ENCODE peak calls at places on chromosomes 2 and 18, in four cellular contexts. F, I, D and R are unnamed samples.

GRCh38 chr2:198054299-198054698 is 249.9 kb downstream of the PLCL1 start:
- DNase-seq in F (peak), I (no peak), D (peak), R (no peak)

GRCh38 chr18:11398625-11399024 is 210.8 kb upstream of the SLC35G4 start:
- DNase-seq in F (peak), I (no peak), D (peak), R (no peak)

GRCh38 chr18:63284861-63285260 is 34.7 kb downstream of the BCL2 start:
- DNase-seq in F (no peak), I (no peak), D (no peak), R (no peak)

GRCh38 chr2:88170472-88170892 is 336 bp downstream of the THNSL2 start:
- DNase-seq in F (no peak), I (no peak), D (peak), R (no peak)

GRCh38 chr2:241857041-241857541 is 1.6 kb downstream of the PDCD1 start:
- DNase-seq in F (no peak), I (no peak), D (no peak), R (no peak)

GRCh38 chr2:197184959-197185586 is 125.5 kb downstream of the ANKRD44 start:
- DNase-seq in F (peak), I (no peak), D (peak), R (no peak)

GRCh38 chr18:52288403-52289004 is 51.5 kb upstream of the DCC start:
- DNase-seq in F (no peak), I (no peak), D (peak), R (no peak)

GRCh38 chr2:67923696-67924095 is 139.1 kb downstream of the C1D start:
- DNase-seq in F (no peak), I (no peak), D (peak), R (no peak)

GRCh38 chr2:144322379-144322778 is 197.5 kb downstream of the ZEB2 start:
- DNase-seq in F (no peak), I (no peak), D (peak), R (no peak)

GRCh38 chr2:50951416-50951815 is 80.5 kb downstream of the NRXN1 start:
- DNase-seq in F (peak), I (no peak), D (peak), R (no peak)

GRCh38 chr2:113707106-113707505 is 49.3 kb downstream of the SLC35F5 start:
- DNase-seq in F (peak), I (no peak), D (peak), R (no peak)

GRCh38 chr2:207892676-207893402 is 123.1 kb upstream of the FZD5 start:
- DNase-seq in F (no peak), I (no peak), D (no peak), R (no peak)

GRCh38 chr2:25483584-25484266 is 142.0 kb upstream of the DNMT3A start:
- DNase-seq in F (no peak), I (no peak), D (peak), R (no peak)

GRCh38 chr2:77721593-77721992 is 199.4 kb upstream of the LRRTM4 start:
- DNase-seq in F (no peak), I (no peak), D (no peak), R (no peak)

GRCh38 chr18:11808001-11808855 is 43.0 kb upstream of the CHMP1B start:
- DNase-seq in F (peak), I (peak), D (peak), R (no peak)

GRCh38 chr2:56448403-56448998 is 264.7 kb downstream of the CCDC85A start:
- DNase-seq in F (no peak), I (no peak), D (peak), R (no peak)

GRCh38 chr2:28276076-28276618 is 116.5 kb upstream of the FOSL2 start:
- DNase-seq in F (peak), I (peak), D (peak), R (no peak)

GRCh38 chr2:10654069-10654468 is 35.7 kb downstream of the NOL10 start:
- DNase-seq in F (peak), I (no peak), D (peak), R (no peak)

GRCh38 chr2:108922141-108922915 is 66.7 kb downstream of the EDAR start:
- DNase-seq in F (peak), I (no peak), D (no peak), R (no peak)

GRCh38 chr18:59052965-59053960 is 86.4 kb upstream of the SEC11C start:
- DNase-seq in F (no peak), I (no peak), D (peak), R (no peak)

GRCh38 chr18:8706981-8707940 is 1.9 kb downstream of the MTCL1 start:
- DNase-seq in F (peak), I (no peak), D (peak), R (no peak)

GRCh38 chr2:217900010-217900779 is 102.6 kb downstream of the TNS1 start:
- DNase-seq in F (no peak), I (no peak), D (no peak), R (no peak)

GRCh38 chr2:9378433-9379371 is 44.6 kb downstream of the ITGB1BP1 start:
- DNase-seq in F (peak), I (peak), D (peak), R (no peak)

GRCh38 chr2:8472545-8473361 is 209.1 kb upstream of the ID2 start:
- DNase-seq in F (no peak), I (no peak), D (no peak), R (no peak)

GRCh38 chr2:98802344-98802743 is 71.4 kb upstream of the MGAT4A start:
- DNase-seq in F (no peak), I (no peak), D (no peak), R (no peak)

GRCh38 chr2:29100564-29100963 is 14.7 kb upstream of the CLIP4 start:
- DNase-seq in F (no peak), I (no peak), D (no peak), R (no peak)

GRCh38 chr2:49770919-49771318 is 616.6 kb upstream of the FSHR start:
- DNase-seq in F (no peak), I (no peak), D (peak), R (no peak)

GRCh38 chr18:78792094-78792493 is 187.5 kb upstream of the SALL3 start:
- DNase-seq in F (no peak), I (no peak), D (no peak), R (no peak)

GRCh38 chr2:139228276-139228675 is 448.1 kb upstream of the NXPH2 start:
- DNase-seq in F (no peak), I (no peak), D (no peak), R (no peak)

GRCh38 chr2:234241656-234242445 is 191.3 kb downstream of the SPP2 start:
- DNase-seq in F (peak), I (no peak), D (peak), R (no peak)

GRCh38 chr2:11050565-11050964 is 104.7 kb upstream of the SLC66A3 start:
- DNase-seq in F (no peak), I (no peak), D (peak), R (no peak)

GRCh38 chr2:203994735-203995134 is 58.2 kb downstream of the ICOS start:
- DNase-seq in F (no peak), I (no peak), D (no peak), R (no peak)

GRCh38 chr18:77749189-77749588 is 499.5 kb downstream of the GALR1 start:
- DNase-seq in F (no peak), I (no peak), D (no peak), R (no peak)
- TF ChIP-seq CTCF in F (no peak), I (peak), D (no peak), R (no peak)

DNA sequence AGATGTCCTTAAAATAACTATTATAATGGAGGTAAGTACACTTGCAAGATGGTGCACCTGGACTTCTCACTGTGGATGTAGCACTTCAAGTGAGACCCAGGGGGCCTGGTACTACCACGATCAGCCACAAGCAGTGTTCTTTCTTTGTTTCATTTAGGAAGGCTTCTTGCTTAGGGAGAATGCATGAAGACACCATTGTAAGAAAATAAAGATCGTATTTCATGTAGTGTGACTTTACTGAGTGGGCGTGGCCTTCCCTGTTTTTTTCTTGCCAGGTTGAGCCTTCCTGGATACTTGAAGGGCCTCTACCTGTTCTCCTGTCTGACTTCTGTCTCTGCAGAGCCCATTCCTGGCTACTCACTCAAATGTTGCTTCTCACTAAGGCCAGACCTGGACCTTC is 615.6 kb upstream of the SOX11 start:
- DNase-seq in F (no peak), I (no peak), D (no peak), R (no peak)
- TF ChIP-seq CTCF in F (no peak), I (no peak), D (no peak), R (no peak)

GRCh38 chr18:43601432-43601831 is 324.1 kb upstream of the SYT4 start:
- DNase-seq in F (no peak), I (no peak), D (no peak), R (no peak)

GRCh38 chr18:43590182-43590903 is 313.1 kb upstream of the SYT4 start:
- DNase-seq in F (no peak), I (no peak), D (no peak), R (no peak)

GRCh38 chr18:43592268-43592667 is 315.0 kb upstream of the SYT4 start:
- DNase-seq in F (no peak), I (no peak), D (no peak), R (no peak)

GRCh38 chr18:43596106-43596712 is 318.9 kb upstream of the SYT4 start:
- DNase-seq in F (peak), I (no peak), D (peak), R (no peak)
- TF ChIP-seq CTCF in F (peak), I (peak), D (peak), R (no peak)

DNA sequence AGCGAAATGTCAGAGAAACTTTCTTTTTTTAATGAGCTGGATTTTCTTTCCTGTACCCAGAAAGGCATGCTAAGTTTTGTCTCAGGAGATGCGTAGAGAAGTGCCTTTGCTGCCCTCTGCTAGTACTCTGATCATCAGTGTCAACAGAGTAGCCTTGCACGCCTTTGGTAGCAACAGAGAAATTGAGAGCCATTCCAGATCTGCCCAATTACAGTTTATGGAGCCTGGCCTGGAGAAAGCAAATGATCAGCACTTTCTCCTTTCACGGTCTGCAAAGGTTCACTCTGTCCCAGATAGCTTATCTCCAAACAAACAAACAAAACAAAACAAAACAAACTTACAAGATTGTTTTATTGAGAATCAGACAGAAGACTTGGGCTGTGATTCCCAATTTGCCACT is 792.8 kb upstream of the PIK3C3 start:
- DNase-seq in F (no peak), I (no peak), D (no peak), R (no peak)
- TF ChIP-seq CTCF in F (no peak), I (no peak), D (no peak), R (no peak)

DNA sequence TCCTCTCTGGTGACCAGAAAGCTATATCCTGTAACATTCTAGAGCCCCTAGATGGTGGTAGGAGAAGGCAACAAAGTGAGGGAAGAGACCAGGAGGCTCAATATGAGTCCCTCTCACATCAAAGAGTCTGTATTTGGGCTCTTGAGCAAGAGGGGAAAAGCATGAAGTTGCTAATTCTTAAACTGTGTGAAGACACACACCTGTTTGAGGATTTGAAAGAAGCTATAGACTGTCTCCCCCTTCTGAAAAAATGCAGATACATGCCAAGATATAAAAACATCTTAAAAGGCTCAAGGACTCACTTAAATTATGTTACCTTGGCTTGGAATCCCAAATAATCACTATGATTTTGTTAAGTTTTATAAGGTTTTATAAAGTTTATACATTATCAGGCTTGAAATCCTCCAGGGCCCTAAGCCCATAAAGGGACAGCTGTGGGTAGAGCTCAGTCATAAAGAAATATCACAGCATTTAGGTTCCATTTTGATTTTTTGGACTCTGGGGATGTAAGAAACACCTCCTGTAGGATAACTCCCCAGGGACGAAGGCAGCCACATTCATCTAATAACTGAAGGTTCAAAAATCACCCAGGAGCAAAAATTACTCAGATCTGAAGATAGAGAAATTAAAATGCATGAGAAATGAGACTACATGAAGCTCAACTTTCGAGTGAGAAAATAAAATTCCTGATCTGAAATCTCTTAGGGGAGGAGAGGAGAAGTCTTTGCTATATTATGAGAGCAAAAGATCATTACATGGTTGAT is 136.1 kb upstream of the LGALSL start:
- DNase-seq in F (no peak), I (no peak), D (no peak), R (no peak)
- TF ChIP-seq CTCF in F (no peak), I (no peak), D (no peak), R (no peak)

GRCh38 chr2:160278889-160279196 is 78.8 kb upstream of the ITGB6 start:
- DNase-seq in F (peak), I (no peak), D (peak), R (no peak)
- TF ChIP-seq CTCF in F (peak), I (peak), D (peak), R (no peak)

GRCh38 chr2:163607630-163608029 is 128.2 kb downstream of the FIGN start:
- DNase-seq in F (no peak), I (no peak), D (no peak), R (no peak)
- TF ChIP-seq CTCF in F (no peak), I (no peak), D (no peak), R (no peak)

DNA sequence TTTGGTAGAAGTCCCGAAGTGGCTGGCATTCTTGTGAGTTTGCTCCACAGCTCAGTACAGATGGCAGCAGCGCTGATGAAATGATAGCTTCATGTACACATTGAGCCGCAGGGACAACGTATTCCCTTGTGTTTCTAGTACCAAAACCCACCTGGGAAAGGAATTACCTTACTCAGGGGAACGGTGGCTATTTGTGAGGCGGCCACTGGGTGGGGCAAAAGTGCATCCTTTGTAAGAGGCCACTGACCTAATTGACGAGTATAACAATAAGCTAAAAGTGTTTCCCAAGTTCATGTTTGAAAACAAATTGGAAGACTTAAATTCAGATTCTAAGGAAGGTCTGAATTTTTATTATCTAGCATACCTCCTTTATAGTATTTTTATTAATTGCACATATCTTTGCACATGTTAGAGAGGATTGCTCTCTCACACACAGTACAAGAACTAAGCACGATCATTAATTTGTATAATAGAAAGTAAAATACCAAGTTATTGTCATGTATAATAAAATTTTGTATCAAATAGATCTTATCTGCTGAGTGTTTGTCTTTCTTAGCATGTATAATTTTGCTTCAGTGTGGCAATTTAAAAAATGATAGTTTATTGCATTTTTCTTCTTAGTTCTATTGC is 25.3 kb upstream of the CDH7 start:
- DNase-seq in F (no peak), I (no peak), D (no peak), R (no peak)
- TF ChIP-seq CTCF in F (no peak), I (no peak), D (no peak), R (no peak)